ENCODE peak calls at places on chromosomes 2 and 18, in ten cellular contexts. I, D, J, R, T, K, Z, W, A and Y are unnamed samples.

GRCh38 chr2:137829251-137829650 is 135.0 kb upstream of the HNMT start:
- DNase-seq in I (no peak), D (no peak), J (no peak), R (no peak), T (no peak), K (no peak), Z (no peak), W (no peak), A (peak; percentile 32), Y (no peak)

GRCh38 chr2:42614838-42615237 is 46.4 kb downstream of the MTA3 start:
- DNase-seq in I (no peak), D (no peak), J (no peak), R (no peak), T (no peak), K (no peak), Z (no peak), W (no peak), A (no peak), Y (peak; percentile 62)

GRCh38 chr2:1886405-1886992 is 142.2 kb upstream of the PXDN start:
- DNase-seq in I (peak; percentile 75), D (peak; percentile 77), J (peak; percentile 77), R (peak; percentile 85), T (peak; percentile 59), K (no peak), Z (peak; percentile 61), W (peak; percentile 47), A (no peak), Y (peak; percentile 63)

GRCh38 chr2:40279001-40279400 is 172.9 kb downstream of the SLC8A1 start:
- DNase-seq in I (no peak), D (no peak), J (peak; percentile 61), R (no peak), T (no peak), K (no peak), Z (no peak), W (no peak), A (no peak), Y (peak; percentile 19)

GRCh38 chr2:202278944-202279343 is 13.4 kb downstream of the NOP58 start:
- DNase-seq in I (no peak), D (peak; percentile 52), J (peak; percentile 84), R (peak; percentile 42), T (peak; percentile 72), K (no peak), Z (peak; percentile 42), W (no peak), A (no peak), Y (peak; percentile 32)

GRCh38 chr2:181738074-181738473 is 57.8 kb upstream of the NEUROD1 start:
- DNase-seq in I (no peak), D (peak; percentile 44), J (peak; percentile 20), R (peak; percentile 34), T (no peak), K (no peak), Z (no peak), W (no peak), A (no peak), Y (no peak)

GRCh38 chr2:30217644-30218361 is 13.5 kb upstream of the LBH start:
- DNase-seq in I (no peak), D (peak; percentile 74), J (no peak), R (peak; percentile 39), T (no peak), K (no peak), Z (no peak), W (peak; percentile 48), A (peak; percentile 90), Y (peak; percentile 91)

GRCh38 chr18:76932026-76932819 is 109.9 kb downstream of the ZNF236 start:
- DNase-seq in I (peak; percentile 68), D (no peak), J (peak; percentile 5), R (no peak), T (no peak), K (peak; percentile 88), Z (no peak), W (no peak), A (no peak), Y (no peak)

GRCh38 chr2:53768233-53768542 is 584 bp downstream of the CHAC2 start:
- DNase-seq in I (peak; percentile 39), D (no peak), J (no peak), R (no peak), T (peak; percentile 62), K (no peak), Z (no peak), W (no peak), A (peak; percentile 60), Y (no peak)